ENCODE peak calls at places on chromosome 12, in four cellular contexts. One of them, this sample, is unnamed.
A peak's percentile ranks its signal among the peaks of the same experiment; 100 is the strongest.

GRCh38 chr12:85280138-85280983 is at the start of gene ALX1:
- DNase-seq in nephron progenitor cell: peak; percentile 73
- DNase-seq in cardiac fibroblast: peak; percentile 35
- DNase-seq in tibial nerve: no peak
- DNase-seq in this sample: peak; percentile 91

GRCh38 chr12:117538032-117538690 is 176.7 kb upstream of the NOS1 start:
- DNase-seq in tibial nerve: no peak
- DNase-seq in cardiac fibroblast: no peak
- DNase-seq in nephron progenitor cell: no peak
- DNase-seq in this sample: no peak

GRCh38 chr12:26473291-26473690 is 277.9 kb downstream of the SSPN start:
- DNase-seq in nephron progenitor cell: peak; percentile 3
- DNase-seq in tibial nerve: no peak
- DNase-seq in cardiac fibroblast: no peak
- DNase-seq in this sample: no peak

GRCh38 chr12:93219947-93220346 is 157.8 kb upstream of the NUDT4 start:
- DNase-seq in cardiac fibroblast: no peak
- DNase-seq in tibial nerve: no peak
- DNase-seq in nephron progenitor cell: no peak
- DNase-seq in this sample: no peak

GRCh38 chr12:69555461-69555860 is 29.8 kb upstream of the CCT2 start:
- DNase-seq in cardiac fibroblast: peak; percentile 33
- DNase-seq in nephron progenitor cell: no peak
- DNase-seq in tibial nerve: no peak
- DNase-seq in this sample: no peak

GRCh38 chr12:67650528-67651379 is 2.2 kb downstream of the DYRK2 start:
- DNase-seq in tibial nerve: no peak
- DNase-seq in nephron progenitor cell: peak; percentile 12
- DNase-seq in cardiac fibroblast: no peak
- DNase-seq in this sample: no peak

GRCh38 chr12:115960-116915 is 49.7 kb downstream of the IQSEC3 start:
- DNase-seq in cardiac fibroblast: no peak
- DNase-seq in nephron progenitor cell: no peak
- DNase-seq in tibial nerve: no peak
- DNase-seq in this sample: peak; percentile 35

GRCh38 chr12:19026035-19026434 is 103.5 kb upstream of the PLEKHA5 start:
- DNase-seq in tibial nerve: no peak
- DNase-seq in cardiac fibroblast: no peak
- DNase-seq in nephron progenitor cell: no peak
- DNase-seq in this sample: no peak

GRCh38 chr12:10088955-10089354 is 9.8 kb downstream of the CLEC1A start:
- DNase-seq in cardiac fibroblast: no peak
- DNase-seq in nephron progenitor cell: no peak
- DNase-seq in tibial nerve: no peak
- DNase-seq in this sample: peak; percentile 34

GRCh38 chr12:32107376-32108267 is 975 bp downstream of the BICD1 start:
- DNase-seq in cardiac fibroblast: peak; percentile 57
- DNase-seq in tibial nerve: no peak
- DNase-seq in nephron progenitor cell: peak; percentile 31
- DNase-seq in this sample: peak; percentile 38

GRCh38 chr12:89568484-89568883 is 42.6 kb upstream of the POC1B start:
- DNase-seq in nephron progenitor cell: no peak
- DNase-seq in cardiac fibroblast: no peak
- DNase-seq in tibial nerve: no peak
- DNase-seq in this sample: no peak

GRCh38 chr12:132604108-132605054 is 6.0 kb downstream of the LRCOL1 start:
- DNase-seq in tibial nerve: no peak
- DNase-seq in nephron progenitor cell: no peak
- DNase-seq in cardiac fibroblast: no peak
- DNase-seq in this sample: no peak

GRCh38 chr12:53659011-53659551 is 16.8 kb downstream of the ATP5MC2 start:
- DNase-seq in cardiac fibroblast: peak; percentile 94
- DNase-seq in nephron progenitor cell: peak; percentile 9
- DNase-seq in tibial nerve: peak; percentile 35
- DNase-seq in this sample: peak; percentile 49

GRCh38 chr12:124715121-124715990 is 147.9 kb upstream of the NCOR2 start:
- DNase-seq in tibial nerve: no peak
- DNase-seq in cardiac fibroblast: no peak
- DNase-seq in nephron progenitor cell: peak; percentile 49
- DNase-seq in this sample: no peak

GRCh38 chr12:25924535-25925001 is 33.9 kb upstream of the RASSF8 start:
- DNase-seq in cardiac fibroblast: no peak
- DNase-seq in nephron progenitor cell: no peak
- DNase-seq in tibial nerve: no peak
- DNase-seq in this sample: no peak

GRCh38 chr12:118064608-118065007 is 3.6 kb upstream of the WSB2 start:
- DNase-seq in nephron progenitor cell: no peak
- DNase-seq in cardiac fibroblast: no peak
- DNase-seq in tibial nerve: no peak
- DNase-seq in this sample: peak; percentile 67

GRCh38 chr12:50224026-50224692 is 57.0 kb upstream of the CERS5 start:
- DNase-seq in tibial nerve: no peak
- DNase-seq in cardiac fibroblast: no peak
- DNase-seq in nephron progenitor cell: no peak
- DNase-seq in this sample: peak; percentile 26

GRCh38 chr12:27554003-27554402 is 30.0 kb downstream of the PPFIBP1 start:
- DNase-seq in cardiac fibroblast: peak; percentile 38
- DNase-seq in tibial nerve: no peak
- DNase-seq in nephron progenitor cell: no peak
- DNase-seq in this sample: no peak
- TF ChIP-seq CTCF in cardiac fibroblast: no peak
- TF ChIP-seq CTCF in tibial nerve: no peak
- TF ChIP-seq CTCF in nephron progenitor cell: no peak
- TF ChIP-seq CTCF in this sample: no peak

DNA sequence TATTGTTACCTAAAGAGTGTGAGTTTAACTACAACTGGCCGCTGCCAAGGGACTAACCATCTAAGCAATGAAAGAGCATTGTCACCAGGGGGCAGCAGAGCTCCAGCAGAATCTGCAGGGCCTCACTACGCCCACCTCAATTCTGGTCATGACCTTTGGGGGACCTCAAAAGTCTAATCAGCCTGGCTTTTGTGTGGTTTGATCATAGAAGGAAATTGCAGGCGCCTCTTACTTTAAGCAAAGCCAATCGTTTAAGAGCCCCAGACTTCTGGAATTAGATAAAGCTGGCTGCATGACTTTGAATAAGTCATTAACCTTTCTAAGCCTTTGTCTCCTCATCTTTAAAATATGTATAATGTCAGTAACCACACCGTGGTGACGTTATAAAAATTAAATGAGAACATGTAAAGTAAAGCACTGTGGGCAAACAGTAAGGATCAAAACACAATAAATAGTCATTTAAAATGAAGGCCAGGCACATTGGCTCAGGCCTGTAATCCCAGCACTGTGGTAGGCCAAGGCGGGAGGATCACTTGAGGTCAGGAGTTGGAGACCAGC is 58.6 kb downstream of the TBX3 start:
- DNase-seq in tibial nerve: no peak
- DNase-seq in cardiac fibroblast: peak; percentile 70
- DNase-seq in nephron progenitor cell: peak; percentile 83
- DNase-seq in this sample: peak; percentile 91
- TF ChIP-seq CTCF in tibial nerve: peak; percentile 29
- TF ChIP-seq CTCF in cardiac fibroblast: peak; percentile 89
- TF ChIP-seq CTCF in nephron progenitor cell: peak; percentile 85
- TF ChIP-seq CTCF in this sample: peak; percentile 85

DNA sequence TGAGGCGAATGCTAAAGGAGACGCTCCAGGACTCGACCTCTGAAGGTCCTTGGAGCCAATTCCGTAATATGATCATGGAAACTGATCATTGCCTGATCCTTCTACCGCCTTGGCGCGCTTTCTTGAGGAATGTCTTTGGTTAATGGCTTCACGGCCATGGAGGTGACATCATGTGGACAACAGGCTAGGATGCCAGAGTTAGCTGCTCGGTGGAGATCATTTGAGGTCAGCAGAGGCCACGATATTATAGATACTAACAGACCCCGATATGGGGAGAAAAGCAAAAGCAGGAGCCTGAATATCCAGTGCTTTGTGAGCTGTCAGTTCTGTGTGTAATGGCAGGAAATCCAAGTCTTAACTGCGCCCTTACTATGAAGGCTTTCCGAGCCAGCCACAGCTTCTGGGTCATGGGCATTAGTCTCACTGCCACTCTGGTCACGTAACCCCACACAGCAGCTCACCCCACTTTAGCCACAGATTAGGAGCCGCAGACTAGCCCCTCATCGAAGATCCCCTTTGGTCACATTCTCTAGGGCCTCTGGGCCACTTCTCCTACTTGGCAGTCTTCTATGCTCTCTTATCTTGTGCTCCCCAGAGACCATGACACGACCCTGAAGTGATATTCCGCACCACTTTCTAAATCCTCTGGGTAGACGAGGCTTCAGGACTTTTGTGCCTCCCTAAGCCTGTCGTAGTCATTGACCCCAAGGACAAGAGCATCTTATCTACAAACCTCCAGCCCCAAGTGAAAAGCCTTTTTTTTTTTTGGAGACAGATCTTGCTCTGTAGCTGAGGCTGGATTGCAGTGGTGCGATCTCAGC is 724 bp upstream of the CS start:
- DNase-seq in nephron progenitor cell: no peak
- DNase-seq in tibial nerve: no peak
- DNase-seq in cardiac fibroblast: no peak
- DNase-seq in this sample: peak; percentile 4
- TF ChIP-seq CTCF in nephron progenitor cell: no peak
- TF ChIP-seq CTCF in tibial nerve: no peak
- TF ChIP-seq CTCF in cardiac fibroblast: no peak
- TF ChIP-seq CTCF in this sample: no peak

GRCh38 chr12:126369487-126370463 is 1304.5 kb downstream of the AACS start:
- DNase-seq in nephron progenitor cell: no peak
- DNase-seq in cardiac fibroblast: peak; percentile 12
- DNase-seq in tibial nerve: no peak
- DNase-seq in this sample: peak; percentile 20
- TF ChIP-seq CTCF in nephron progenitor cell: no peak
- TF ChIP-seq CTCF in cardiac fibroblast: peak; percentile 26
- TF ChIP-seq CTCF in tibial nerve: no peak
- TF ChIP-seq CTCF in this sample: peak; percentile 25

DNA sequence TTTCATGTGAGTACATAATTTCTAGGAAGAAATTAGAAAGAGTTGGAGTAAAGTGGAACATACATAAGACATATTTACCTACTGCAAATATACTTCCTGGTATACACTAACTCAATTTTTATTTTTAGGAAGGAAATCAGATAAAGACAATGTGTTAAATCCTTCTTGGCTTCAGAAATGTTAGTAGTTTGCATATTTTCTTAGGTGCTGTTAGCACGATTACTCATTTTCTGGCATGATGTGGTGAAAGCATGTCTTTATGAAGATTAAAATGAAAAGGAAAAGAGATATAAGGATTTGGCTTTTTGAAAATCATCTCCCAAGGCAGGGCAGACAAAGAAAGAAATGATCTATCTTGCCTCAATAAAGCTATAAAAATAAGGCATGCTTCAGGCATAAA is 287.6 kb upstream of the E2F7 start:
- DNase-seq in cardiac fibroblast: peak; percentile 21
- DNase-seq in tibial nerve: no peak
- DNase-seq in nephron progenitor cell: no peak
- DNase-seq in this sample: no peak
- TF ChIP-seq CTCF in cardiac fibroblast: no peak
- TF ChIP-seq CTCF in tibial nerve: no peak
- TF ChIP-seq CTCF in nephron progenitor cell: no peak
- TF ChIP-seq CTCF in this sample: no peak

DNA sequence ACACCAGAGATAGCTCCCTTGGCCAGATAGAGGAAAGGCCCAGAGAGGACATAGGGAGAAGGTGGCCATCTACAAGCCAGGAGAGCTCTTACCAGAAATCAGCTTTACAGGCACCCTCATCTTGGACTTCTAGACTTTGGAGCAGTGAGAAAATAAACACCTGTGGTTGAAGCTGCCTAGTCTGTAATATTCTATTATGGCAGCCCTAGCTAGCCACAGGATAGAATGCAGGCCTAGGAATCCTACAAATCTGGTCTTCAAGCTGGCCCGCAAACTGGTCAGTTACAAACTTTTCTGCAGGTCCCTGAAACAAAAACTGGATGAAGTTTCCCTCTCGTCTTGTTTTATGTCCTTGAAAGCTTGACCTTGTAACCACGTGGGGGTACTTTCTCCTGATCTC is 92.4 kb downstream of the BCAT1 start:
- DNase-seq in tibial nerve: no peak
- DNase-seq in cardiac fibroblast: no peak
- DNase-seq in nephron progenitor cell: no peak
- DNase-seq in this sample: no peak
- TF ChIP-seq CTCF in tibial nerve: no peak
- TF ChIP-seq CTCF in cardiac fibroblast: no peak
- TF ChIP-seq CTCF in nephron progenitor cell: no peak
- TF ChIP-seq CTCF in this sample: no peak

This sample was measured in GM23338.